ENCODE peak calls at places on chromosomes 16 and 17, in four cellular contexts. P, U, R and N are unnamed samples.

GRCh38 chr16:79146-80054 is 1.4 kb downstream of the MPG start:
- DNase-seq in P (no peak), U (no peak), R (no peak), N (no peak)

GRCh38 chr16:77786448-77786847 is 1.9 kb upstream of the VAT1L start:
- DNase-seq in P (no peak), U (no peak), R (no peak), N (no peak)

GRCh38 chr17:37770631-37771518 is 26.0 kb upstream of the HNF1B start:
- DNase-seq in P (peak), U (no peak), R (peak), N (no peak)

GRCh38 chr17:79023180-79023705 is 726 bp upstream of the C1QTNF1 start:
- DNase-seq in P (no peak), U (no peak), R (no peak), N (no peak)

GRCh38 chr17:42284020-42284369 is 4.3 kb upstream of the STAT5A start:
- DNase-seq in P (peak), U (no peak), R (no peak), N (no peak)

GRCh38 chr16:66988197-66988788 is at the start of gene CES4A:
- DNase-seq in P (no peak), U (no peak), R (no peak), N (no peak)

GRCh38 chr17:3603119-3603869 is 5.9 kb downstream of the TRPV1 start:
- DNase-seq in P (no peak), U (no peak), R (no peak), N (no peak)

GRCh38 chr16:5002699-5003143 is 31.0 kb downstream of the NAGPA start:
- DNase-seq in P (no peak), U (no peak), R (no peak), N (no peak)

GRCh38 chr17:14471052-14471451 is 170.2 kb downstream of the HS3ST3B1 start:
- DNase-seq in P (no peak), U (no peak), R (no peak), N (no peak)

GRCh38 chr17:21368545-21369246 is 7.5 kb upstream of the KCNJ12 start:
- DNase-seq in P (no peak), U (no peak), R (no peak), N (no peak)

GRCh38 chr16:77171750-77172635 is 19.0 kb upstream of the MON1B start:
- DNase-seq in P (peak), U (no peak), R (no peak), N (no peak)

GRCh38 chr16:48194828-48195566 is 39.2 kb upstream of the ABCC12 start:
- DNase-seq in P (no peak), U (no peak), R (no peak), N (no peak)

GRCh38 chr17:46756061-46756735 is 62.3 kb downstream of the WNT3 start:
- DNase-seq in P (no peak), U (no peak), R (no peak), N (no peak)

GRCh38 chr16:64416232-64417010 is 705.4 kb downstream of the CDH11 start:
- DNase-seq in P (no peak), U (no peak), R (no peak), N (no peak)

GRCh38 chr16:25093208-25094061 is 18.1 kb upstream of the LCMT1 start:
- DNase-seq in P (no peak), U (no peak), R (no peak), N (no peak)

GRCh38 chr16:12896562-12896961 is 4.8 kb upstream of the SHISA9 start:
- DNase-seq in P (peak), U (no peak), R (no peak), N (no peak)
- TF ChIP-seq TAF1 in P (no peak), U (no peak), R (no peak), N (no peak)

DNA sequence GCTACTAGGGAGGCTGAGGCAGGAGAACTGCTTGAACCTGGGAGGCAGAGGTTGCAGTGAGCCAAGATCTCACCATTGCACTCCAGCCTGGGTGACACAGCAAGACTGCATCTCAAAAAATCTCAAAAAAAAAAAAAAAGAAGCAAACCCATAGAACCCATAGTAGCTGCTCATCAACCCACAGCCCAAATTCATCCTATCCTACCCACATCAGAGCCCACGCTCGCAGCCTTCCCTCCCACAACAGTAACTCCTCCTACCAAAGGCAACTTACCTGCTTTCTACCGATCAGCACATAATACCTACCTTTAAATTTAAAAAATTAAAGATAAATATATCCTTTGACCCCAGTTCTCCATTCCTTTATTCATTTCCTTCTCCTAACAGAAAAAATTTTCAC is 94.7 kb downstream of the GAS7 start:
- DNase-seq in P (no peak), U (no peak), R (no peak), N (no peak)
- TF ChIP-seq TAF1 in P (no peak), U (no peak), R (no peak), N (no peak)

DNA sequence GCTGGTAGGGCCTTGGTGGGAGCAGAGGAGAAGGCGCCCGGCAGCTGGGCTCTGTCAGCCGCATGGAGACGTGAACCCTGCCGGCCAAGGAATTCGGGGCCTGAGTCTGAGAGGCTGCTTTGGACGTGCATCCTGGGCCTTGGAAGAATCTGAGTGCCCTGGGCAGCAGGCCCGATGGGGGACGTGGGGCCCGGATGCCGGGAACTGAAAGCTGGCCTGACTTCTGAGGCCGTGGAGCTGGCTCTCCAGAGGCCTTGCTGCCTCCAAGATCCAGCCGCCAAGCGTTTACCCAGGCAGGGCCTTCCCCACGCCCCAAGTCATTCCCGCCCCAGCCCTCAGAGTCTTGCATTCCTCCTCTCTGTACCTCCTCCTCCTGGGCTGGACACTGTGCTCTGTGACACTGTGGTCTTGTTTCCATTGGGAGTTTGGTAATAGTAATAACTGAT is 37.2 kb downstream of the NKD1 start:
- DNase-seq in P (no peak), U (no peak), R (no peak), N (no peak)
- TF ChIP-seq TAF1 in P (no peak), U (no peak), R (no peak), N (no peak)

GRCh38 chr17:48176456-48176855 is 68.9 kb downstream of the SNX11 start:
- DNase-seq in P (no peak), U (no peak), R (no peak), N (no peak)

GRCh38 chr17:48177816-48178215 is 70.2 kb downstream of the SNX11 start:
- DNase-seq in P (no peak), U (no peak), R (no peak), N (no peak)

GRCh38 chr17:48178327-48178726 is 70.8 kb downstream of the SNX11 start:
- DNase-seq in P (no peak), U (no peak), R (no peak), N (no peak)

GRCh38 chr17:48174833-48175232 is 67.3 kb downstream of the SNX11 start:
- DNase-seq in P (no peak), U (no peak), R (no peak), N (no peak)

DNA sequence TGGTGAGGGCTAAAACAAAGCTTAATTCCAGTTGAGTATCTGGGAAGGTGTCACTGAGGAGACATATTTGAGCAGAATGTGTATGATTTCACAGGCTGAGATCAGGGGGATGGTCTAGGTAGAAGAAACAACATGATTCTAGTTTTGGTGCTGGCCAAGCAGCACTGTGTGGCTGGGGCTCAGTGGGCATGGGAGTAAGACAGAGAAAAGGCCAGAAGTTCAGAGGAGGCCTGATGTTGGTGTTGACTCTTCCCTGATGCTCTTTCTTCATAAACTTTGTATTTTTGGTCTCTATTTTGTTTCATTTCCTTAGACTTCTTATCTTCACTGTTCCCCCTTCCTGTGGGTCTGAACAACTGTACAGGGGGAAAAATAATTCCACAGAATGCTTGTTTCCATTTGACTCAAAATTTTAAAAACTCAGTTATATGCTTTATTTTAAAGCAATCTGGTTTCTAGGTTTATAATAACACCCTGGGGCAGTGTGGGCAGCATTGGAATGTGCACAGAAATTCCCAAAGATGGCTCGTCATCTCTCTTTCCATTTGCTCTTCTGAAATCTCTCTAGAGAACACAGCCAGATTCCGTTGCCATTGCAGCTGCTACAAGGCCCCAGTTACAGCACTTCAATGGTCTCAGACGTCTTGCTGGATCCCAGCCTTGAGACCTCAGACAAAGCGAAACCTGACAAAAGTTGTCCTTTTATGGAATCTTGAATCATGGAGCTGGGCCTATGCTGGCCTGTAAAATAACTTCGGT is 68.3 kb downstream of the SNX11 start:
- DNase-seq in P (no peak), U (no peak), R (no peak), N (no peak)
- TF ChIP-seq TAF1 in P (no peak), U (no peak), R (no peak), N (no peak)